ENCODE peak calls at places on chromosomes 6 and 20, in nine cellular contexts. Y is tibial nerve, C is GM12878, I is GM12892, J is body of pancreas, W is A549, L is ovary, R is breast epithelium, M is K562. Q is an unnamed sample.

GRCh38 chr6:145569140-145569539 is 166.2 kb downstream of the EPM2A start:
- DNase-seq in C (no peak), L (no peak), R (no peak), W (no peak), J (no peak), M (no peak), I (no peak), Y (no peak), Q (no peak)

GRCh38 chr20:59561614-59562277 is 42.6 kb upstream of the PHACTR3 start:
- DNase-seq in L (no peak), C (no peak), I (no peak), J (no peak), M (no peak), Y (no peak), R (no peak), W (no peak), Q (no peak)

GRCh38 chr6:155152211-155153076 is 111.4 kb upstream of the CLDN20 start:
- DNase-seq in L (no peak), M (peak; percentile 53), Y (no peak), W (no peak), C (no peak), R (no peak), I (no peak), J (no peak), Q (no peak)

GRCh38 chr6:96947055-96947454 is 22.5 kb downstream of the KLHL32 start:
- DNase-seq in I (no peak), Y (no peak), J (no peak), R (no peak), C (peak; percentile 48), L (no peak), W (no peak), M (no peak), Q (no peak)

GRCh38 chr20:48846516-48847492 is 19.0 kb upstream of the PREX1 start:
- DNase-seq in I (peak; percentile 63), W (no peak), J (no peak), R (no peak), M (no peak), C (peak; percentile 93), Y (no peak), L (no peak), Q (no peak)

GRCh38 chr20:51419646-51420045 is 122.9 kb downstream of the NFATC2 start:
- DNase-seq in J (no peak), W (no peak), M (no peak), L (no peak), Y (no peak), C (no peak), R (no peak), I (no peak), Q (no peak)

GRCh38 chr6:140744648-140745320 is 1370.3 kb upstream of the CITED2 start:
- DNase-seq in L (no peak), M (no peak), J (peak; percentile 21), C (no peak), Y (no peak), R (no peak), I (peak; percentile 0), W (no peak), Q (no peak)

GRCh38 chr20:2816583-2817340 is 598 bp downstream of the TMEM239 start:
- DNase-seq in R (no peak), W (no peak), C (no peak), L (no peak), M (no peak), J (no peak), I (no peak), Y (no peak), Q (no peak)

GRCh38 chr6:90131614-90132423 is 164.8 kb downstream of the BACH2 start:
- DNase-seq in R (no peak), C (no peak), J (no peak), Y (peak; percentile 28), W (no peak), M (no peak), L (no peak), I (no peak), Q (no peak)

GRCh38 chr6:144104898-144105487 is 9.6 kb upstream of the SF3B5 start:
- DNase-seq in C (peak; percentile 53), J (peak; percentile 27), Y (peak; percentile 89), L (no peak), I (no peak), R (no peak), M (peak; percentile 45), W (peak; percentile 44), Q (peak; percentile 13)

GRCh38 chr6:3402310-3403243 is 54.3 kb downstream of the SLC22A23 start:
- DNase-seq in W (no peak), L (no peak), C (no peak), R (no peak), Y (no peak), M (no peak), I (no peak), J (no peak), Q (no peak)

GRCh38 chr6:3405679-3406078 is 51.2 kb downstream of the SLC22A23 start:
- DNase-seq in W (no peak), L (no peak), Y (peak; percentile 41), M (no peak), C (no peak), I (no peak), J (no peak), R (no peak), Q (no peak)

GRCh38 chr6:3406362-3406809 is 50.5 kb downstream of the SLC22A23 start:
- DNase-seq in M (no peak), C (no peak), J (no peak), Y (no peak), L (no peak), I (no peak), W (no peak), R (no peak), Q (no peak)

GRCh38 chr6:3405182-3405518 is 51.7 kb downstream of the SLC22A23 start:
- DNase-seq in W (no peak), M (no peak), R (no peak), J (no peak), Y (no peak), L (no peak), I (no peak), C (no peak), Q (no peak)

DNA sequence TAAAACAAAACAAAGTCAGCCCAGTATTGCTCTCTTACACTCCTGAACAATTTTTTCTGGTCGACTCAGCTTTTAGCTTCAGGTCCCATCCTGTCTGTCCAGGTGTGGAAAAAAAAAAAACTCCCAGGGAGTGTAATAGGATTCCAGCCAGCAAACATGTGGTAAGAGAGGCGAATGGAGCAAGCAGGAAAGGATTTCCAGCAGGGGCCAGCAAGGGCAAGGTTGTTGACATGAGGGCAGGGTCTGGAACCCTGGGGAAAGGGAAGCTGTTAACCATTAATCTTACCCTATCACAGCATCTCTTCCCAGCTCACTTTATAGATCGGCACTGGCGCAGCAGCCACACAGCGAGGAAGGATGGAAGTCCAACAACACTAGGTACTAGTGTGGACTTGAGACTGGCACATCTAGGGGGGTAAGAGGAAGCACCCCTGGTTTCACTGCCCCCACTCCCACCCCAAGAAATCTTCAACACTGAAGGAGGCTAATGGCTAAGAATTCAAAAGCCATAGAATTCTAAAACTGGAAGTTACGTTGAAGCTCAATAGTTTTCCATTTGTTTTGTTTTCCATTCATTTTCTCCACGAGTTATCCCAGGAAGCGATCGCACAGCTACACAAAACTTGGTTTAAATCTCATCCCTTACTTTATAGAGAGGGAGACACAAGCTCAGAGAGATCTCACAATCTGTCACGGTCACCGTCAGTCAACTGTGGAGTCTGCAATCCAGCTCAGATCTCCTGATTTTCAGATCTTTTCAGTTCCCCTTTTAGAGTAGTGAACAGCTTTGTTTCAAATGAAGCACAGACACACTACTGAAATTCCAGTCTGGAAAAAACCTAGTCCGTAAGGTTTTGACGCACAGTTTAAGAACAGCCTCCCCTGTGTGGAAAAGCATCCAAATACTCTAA is 53.4 kb downstream of the SLC22A23 start:
- DNase-seq in J (peak; percentile 92), C (no peak), R (no peak), M (no peak), W (peak; percentile 29), L (no peak), Y (no peak), I (no peak), Q (no peak)
- TF ChIP-seq POLR2A in J (peak; percentile 41), C (no peak), R (no peak), M (no peak), W (no peak), L (no peak), Y (no peak), I (no peak), Q (no peak)

GRCh38 chr6:43608310-43608763 is 20.7 kb downstream of the GTPBP2 start:
- DNase-seq in M (peak; percentile 72), I (no peak), R (no peak), L (peak; percentile 65), J (peak; percentile 71), Y (peak; percentile 85), C (peak; percentile 17), W (peak; percentile 50), Q (peak; percentile 55)
- TF ChIP-seq POLR2A in M (no peak), I (no peak), R (no peak), L (no peak), J (no peak), Y (no peak), C (no peak), W (no peak), Q (no peak)

GRCh38 chr20:37534401-37535157 is 6.9 kb upstream of the BLCAP start:
- DNase-seq in Y (peak; percentile 92), M (peak; percentile 49), C (peak; percentile 90), R (no peak), I (no peak), L (peak; percentile 34), J (peak; percentile 69), W (peak; percentile 38), Q (no peak)
- TF ChIP-seq POLR2A in Y (no peak), M (no peak), C (no peak), R (no peak), I (no peak), L (no peak), J (no peak), W (no peak), Q (no peak)

DNA sequence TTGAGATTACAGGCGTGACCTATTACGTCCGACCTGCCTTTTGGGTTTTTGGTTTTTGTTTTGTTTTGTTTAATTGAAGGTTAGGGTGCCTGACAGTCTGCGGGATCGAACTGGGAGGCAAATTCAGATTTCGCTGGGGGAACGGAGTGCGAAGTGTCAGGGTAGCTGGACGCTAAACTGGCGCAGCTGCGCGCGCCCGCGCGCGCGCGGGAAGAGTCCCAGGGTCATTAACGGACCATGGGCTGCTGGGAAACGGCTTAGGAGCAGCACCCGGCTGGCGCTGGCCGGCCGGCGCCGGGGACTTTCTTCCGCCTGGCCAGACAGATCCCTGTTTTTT is 6.8 kb downstream of the HSPA1B start:
- DNase-seq in W (peak; percentile 77), L (peak; percentile 91), J (peak; percentile 84), M (peak; percentile 88), I (peak; percentile 80), R (peak; percentile 80), Y (peak; percentile 77), C (peak; percentile 50), Q (peak; percentile 78)
- TF ChIP-seq POLR2A in W (peak; percentile 31), L (peak; percentile 44), J (peak; percentile 82), M (no peak), I (no peak), R (no peak), Y (peak; percentile 85), C (no peak), Q (peak; percentile 61)

GRCh38 chr20:17595846-17596245 is 26.0 kb downstream of the DSTN start:
- DNase-seq in M (no peak), W (no peak), C (no peak), L (no peak), R (no peak), Y (no peak), J (no peak), I (no peak), Q (no peak)
- TF ChIP-seq POLR2A in M (no peak), W (no peak), C (no peak), L (no peak), R (no peak), Y (no peak), J (no peak), I (no peak), Q (no peak)